ENCODE peak calls at places on chromosomes 3 and 15, in seven cellular contexts. E is A549, K is HepG2, U is K562, D is SK-N-SH, X is H1, O is GM12878. Q is an unnamed sample.

GRCh38 chr3:149180057-149180573 is 41.5 kb downstream of the CP start:
- DNase-seq in E (peak; percentile 93), K (peak; percentile 17), O (no peak), U (peak; percentile 58), X (no peak), D (no peak), Q (peak; percentile 100)

GRCh38 chr3:196941846-196942225 is 492 bp downstream of the NCBP2 start:
- DNase-seq in O (no peak), X (no peak), K (no peak), U (peak; percentile 60), E (peak; percentile 28), D (no peak), Q (peak; percentile 51)

GRCh38 chr3:89692601-89693000 is 585.2 kb downstream of the EPHA3 start:
- DNase-seq in U (no peak), O (no peak), D (no peak), X (no peak), K (no peak), E (no peak), Q (no peak)

GRCh38 chr3:115423170-115423569 is 200.1 kb upstream of the GAP43 start:
- DNase-seq in K (no peak), U (no peak), X (no peak), O (no peak), D (no peak), E (no peak), Q (no peak)

GRCh38 chr3:30750967-30751366 is 143.5 kb downstream of the GADL1 start:
- DNase-seq in X (no peak), U (no peak), D (no peak), E (no peak), O (no peak), K (no peak), Q (no peak)

GRCh38 chr3:64653101-64653500 is 34.7 kb downstream of the ADAMTS9 start:
- DNase-seq in O (no peak), U (no peak), K (no peak), E (no peak), X (no peak), D (no peak), Q (no peak)

GRCh38 chr3:69385723-69386483 is at the start of gene FRMD4B:
- DNase-seq in X (no peak), E (peak; percentile 14), D (peak; percentile 87), K (peak; percentile 3), U (no peak), O (no peak), Q (no peak)

GRCh38 chr3:48607519-48607918 is 1.9 kb downstream of the UQCRC1 start:
- DNase-seq in E (no peak), K (no peak), U (no peak), X (no peak), D (no peak), O (no peak), Q (no peak)

GRCh38 chr3:118587847-118588246 is 446.8 kb downstream of the IGSF11 start:
- DNase-seq in E (no peak), U (no peak), D (no peak), X (no peak), O (peak; percentile 9), K (no peak), Q (no peak)

GRCh38 chr15:94206463-94207167 is 24.7 kb upstream of the MCTP2 start:
- DNase-seq in X (no peak), K (no peak), U (no peak), D (no peak), O (no peak), E (no peak), Q (peak; percentile 89)

GRCh38 chr3:123378409-123378915 is 70.4 kb downstream of the ADCY5 start:
- DNase-seq in U (no peak), E (no peak), X (no peak), K (no peak), D (no peak), O (no peak), Q (no peak)
- TF ChIP-seq RFX5 in U (no peak), E (no peak), X (no peak), K (no peak), D (no peak), O (no peak), Q (no peak)

GRCh38 chr15:86849563-86849962 is 769.9 kb downstream of the AGBL1 start:
- DNase-seq in K (no peak), U (no peak), O (no peak), E (no peak), X (no peak), D (no peak), Q (no peak)

GRCh38 chr15:86855307-86855706 is 775.6 kb downstream of the AGBL1 start:
- DNase-seq in U (no peak), E (no peak), O (no peak), D (peak; percentile 30), K (no peak), X (no peak), Q (no peak)

GRCh38 chr15:86854186-86854585 is 774.5 kb downstream of the AGBL1 start:
- DNase-seq in K (no peak), E (no peak), O (no peak), D (no peak), X (no peak), U (no peak), Q (no peak)

GRCh38 chr15:86850939-86851338 is 771.3 kb downstream of the AGBL1 start:
- DNase-seq in E (no peak), X (no peak), D (no peak), O (no peak), U (no peak), K (no peak), Q (no peak)

GRCh38 chr15:86852741-86853140 is 773.1 kb downstream of the AGBL1 start:
- DNase-seq in O (no peak), U (no peak), K (no peak), X (no peak), D (no peak), E (no peak), Q (no peak)
- TF ChIP-seq RFX5 in O (no peak), U (no peak), K (no peak), X (no peak), D (no peak), E (no peak), Q (no peak)

DNA sequence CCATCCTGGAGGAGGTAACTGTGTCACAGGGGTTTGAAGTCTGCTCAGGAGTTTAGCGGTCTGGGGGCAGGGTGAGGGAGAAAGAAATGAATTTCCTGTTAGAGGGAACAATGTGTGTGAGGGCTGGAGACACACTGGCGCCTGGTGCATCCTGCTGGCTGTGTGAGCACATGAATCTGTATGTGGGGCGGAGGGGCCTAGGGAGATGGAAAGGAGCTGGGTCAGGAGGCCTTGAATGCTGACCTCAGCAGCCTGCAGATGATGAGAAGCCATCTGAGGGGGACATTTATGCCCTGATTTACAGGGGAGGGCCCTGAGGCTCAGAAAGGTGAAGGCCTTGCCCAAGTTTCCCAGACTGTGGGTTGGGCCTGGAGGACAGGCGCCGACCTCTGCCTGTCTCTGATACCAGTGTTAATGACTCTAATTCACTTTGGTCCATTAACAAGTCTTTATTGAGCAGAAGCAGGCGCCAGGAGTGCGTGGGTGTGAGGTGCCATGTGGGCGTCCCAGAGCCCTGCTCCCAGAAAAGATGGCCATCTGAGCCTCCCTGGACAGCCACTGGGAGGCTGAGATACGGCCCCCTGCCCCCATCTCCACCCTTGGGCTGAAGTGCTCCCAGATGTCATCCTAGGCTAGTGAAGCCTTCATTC is 34.8 kb downstream of the LINGO1 start:
- DNase-seq in D (no peak), E (no peak), K (no peak), X (no peak), O (no peak), U (no peak), Q (no peak)
- TF ChIP-seq RFX5 in D (no peak), E (no peak), K (no peak), X (no peak), O (no peak), U (no peak), Q (no peak)

GRCh38 chr15:74752011-74752410 is 3.4 kb downstream of the CYP1A2 start:
- DNase-seq in D (no peak), K (no peak), E (no peak), X (no peak), O (no peak), U (no peak), Q (no peak)
- TF ChIP-seq RFX5 in D (no peak), K (no peak), E (no peak), X (no peak), O (no peak), U (no peak), Q (no peak)

DNA sequence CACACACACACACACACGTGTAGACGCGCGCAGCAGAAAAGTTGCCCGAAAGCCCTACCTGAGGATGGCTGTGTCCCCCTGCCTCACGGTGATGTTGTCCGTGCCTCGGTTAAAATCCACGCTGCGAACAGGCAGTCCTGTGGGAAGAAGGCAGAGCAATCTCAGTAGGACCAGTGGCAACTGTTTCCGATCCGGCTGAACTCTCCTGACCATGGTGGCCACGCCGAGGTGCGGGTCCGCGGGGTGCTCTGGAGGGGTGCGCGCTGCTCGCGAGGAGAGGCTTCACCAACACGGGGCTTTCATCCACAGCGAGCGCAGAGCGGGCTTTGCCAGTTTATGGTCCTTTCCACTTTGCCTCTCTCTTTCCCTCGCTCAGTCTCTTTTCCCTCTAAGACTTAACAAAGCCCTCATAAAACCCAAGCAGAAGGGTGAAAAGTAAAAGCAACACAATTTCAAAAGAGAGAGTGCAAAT is 432 bp downstream of the LSAMP start:
- DNase-seq in U (no peak), X (no peak), E (no peak), O (no peak), K (no peak), D (peak; percentile 59), Q (no peak)
- TF ChIP-seq RFX5 in U (no peak), X (no peak), E (no peak), O (no peak), K (no peak), D (no peak), Q (no peak)

DNA sequence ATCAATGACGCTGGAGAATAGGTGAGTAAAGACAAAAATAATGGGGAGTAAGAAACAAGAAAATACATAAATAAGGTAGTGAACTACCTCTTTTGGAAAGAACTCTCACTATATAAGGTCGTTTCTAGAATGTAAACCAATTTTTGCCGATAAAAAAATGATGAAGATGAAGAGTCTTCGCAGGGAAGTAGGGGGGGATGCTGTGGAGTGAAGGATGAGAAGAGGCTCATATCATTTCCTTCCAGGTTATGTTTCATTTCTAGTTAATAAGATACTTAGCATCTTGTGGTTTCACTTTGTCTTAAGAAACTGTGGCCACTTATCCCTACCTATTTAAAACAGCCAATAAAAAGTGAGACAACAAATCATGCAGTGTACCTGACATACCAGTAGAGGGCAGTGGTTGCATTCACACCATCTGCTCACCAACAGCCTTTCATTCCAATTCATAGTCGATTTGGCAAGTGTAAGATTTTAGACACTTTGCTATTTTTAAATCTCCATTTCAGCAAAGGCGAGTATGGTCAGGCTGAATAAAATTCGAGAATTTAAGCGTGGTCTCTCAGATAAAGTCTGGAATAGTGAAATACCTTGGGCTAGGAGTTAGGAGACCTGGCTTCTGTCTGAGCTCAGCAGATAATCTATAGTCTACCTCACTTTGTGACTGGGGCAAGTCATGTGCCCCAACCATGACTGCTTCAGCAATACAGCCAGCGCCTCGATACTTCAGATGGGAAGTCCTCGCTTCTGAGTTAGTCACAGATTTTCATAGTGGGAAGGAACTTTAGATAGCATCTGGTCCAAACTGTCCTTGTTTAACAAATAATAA is 28.9 kb upstream of the ICE2 start:
- DNase-seq in X (no peak), E (peak; percentile 75), D (peak; percentile 60), U (peak; percentile 64), K (peak; percentile 43), O (peak; percentile 83), Q (peak; percentile 77)
- TF ChIP-seq RFX5 in X (no peak), E (no peak), D (peak; percentile 49), U (no peak), K (no peak), O (no peak), Q (no peak)

DNA sequence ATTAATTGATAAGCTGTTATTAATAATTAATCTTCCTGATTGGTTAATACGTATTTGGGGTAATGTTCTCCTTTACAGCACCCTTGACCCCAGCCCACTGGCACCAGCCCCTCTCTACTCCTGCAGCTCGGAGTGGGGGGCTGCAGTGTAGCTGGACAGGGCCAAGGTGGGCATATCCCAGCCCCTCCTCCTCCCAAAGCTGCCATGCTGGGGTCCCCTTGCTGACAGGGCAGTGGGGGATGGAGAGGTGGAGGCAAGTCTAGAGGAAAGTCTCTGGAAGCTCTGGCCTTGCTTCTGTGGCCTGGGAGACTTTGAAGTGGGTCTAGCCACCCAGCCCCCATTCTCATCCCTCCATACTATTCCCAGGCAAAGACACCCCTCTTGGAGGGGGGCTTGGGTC is 35.8 kb downstream of the HCN4 start:
- DNase-seq in O (no peak), U (no peak), D (no peak), K (no peak), E (no peak), X (no peak), Q (no peak)
- TF ChIP-seq RFX5 in O (no peak), U (no peak), D (no peak), K (no peak), E (no peak), X (no peak), Q (no peak)

Q was measured in IMR-90.